ENCODE peak calls at places on chromosome 4, in five cellular contexts. M is adipocyte, C is NCI-H2029, S is fibroblast of lung, D is cerebellum. J is an unnamed sample.
A peak's percentile ranks its signal among the peaks of the same experiment; 100 is the strongest.

GRCh38 chr4:162075691-162076090 is 88.1 kb downstream of the FSTL5 start:
- DNase-seq in C (no peak), D (no peak), M (peak; percentile 75), S (peak; percentile 32), J (no peak)

GRCh38 chr4:156888762-156889161 is 82.8 kb downstream of the PDGFC start:
- DNase-seq in C (no peak), S (peak; percentile 92), D (no peak), M (peak; percentile 67), J (peak; percentile 22)

GRCh38 chr4:97525236-97525635 is 618.0 kb downstream of the STPG2 start:
- DNase-seq in D (no peak), M (no peak), C (no peak), S (peak; percentile 20), J (no peak)

GRCh38 chr4:102454278-102454677 is 46.9 kb upstream of the NFKB1 start:
- DNase-seq in M (no peak), S (no peak), C (no peak), D (no peak), J (no peak)

GRCh38 chr4:124862261-124862660 is 149.7 kb upstream of the ANKRD50 start:
- DNase-seq in S (no peak), C (no peak), D (no peak), M (peak; percentile 56), J (peak; percentile 50)

GRCh38 chr4:38870098-38870850 is 2.7 kb downstream of the FAM114A1 start:
- DNase-seq in D (no peak), S (peak; percentile 36), M (peak; percentile 42), C (no peak), J (no peak)

GRCh38 chr4:152901205-152901604 is 34.9 kb upstream of the FHDC1 start:
- DNase-seq in C (no peak), M (no peak), D (no peak), S (no peak), J (no peak)

GRCh38 chr4:128737098-128737513 is 72.4 kb upstream of the JADE1 start:
- DNase-seq in S (no peak), D (no peak), C (no peak), M (no peak), J (no peak)

GRCh38 chr4:98996056-98996941 is 778 bp downstream of the METAP1 start:
- DNase-seq in D (peak; percentile 10), M (peak; percentile 54), S (peak; percentile 20), C (peak; percentile 30), J (peak; percentile 82)

GRCh38 chr4:10160280-10160856 is 43.8 kb upstream of the WDR1 start:
- DNase-seq in D (no peak), S (no peak), M (no peak), C (no peak), J (no peak)

GRCh38 chr4:155999743-156000142 is 46.1 kb upstream of the CTSO start:
- DNase-seq in M (peak; percentile 47), D (no peak), C (no peak), S (peak; percentile 14), J (peak; percentile 69)

GRCh38 chr4:85964298-85964697 is 395.6 kb downstream of the MAPK10 start:
- DNase-seq in C (no peak), S (peak; percentile 5), M (no peak), D (no peak), J (no peak)

GRCh38 chr4:173794662-173795061 is 264.6 kb upstream of the HAND2 start:
- DNase-seq in M (peak; percentile 36), S (peak; percentile 50), D (no peak), C (no peak), J (peak; percentile 44)

GRCh38 chr4:21848001-21848400 is 100.6 kb downstream of the KCNIP4 start:
- DNase-seq in M (no peak), S (no peak), C (no peak), D (no peak), J (no peak)

J was measured in osteoblast.